ENCODE peak calls at places on chromosomes 11 and 22, in ten cellular contexts. One of them, this sample, is unnamed. For H3K9me3, the result is how much of the 10 kb centered on the place peaks cover.

GRCh38 chr11:83124631-83125424 is 32.1 kb upstream of the PCF11 start:
- DNase-seq in tibial artery: no peak
- DNase-seq in naive thymus-derived CD4-positive, alpha-beta T cell: no peak
- DNase-seq in hepatocyte: no peak
- DNase-seq in heart right ventricle: no peak
- DNase-seq in right cardiac atrium: no peak
- DNase-seq in fibroblast of lung: no peak
- DNase-seq in transverse colon: no peak
- DNase-seq in stomach: no peak
- DNase-seq in cardiac muscle cell: no peak
- DNase-seq in this sample: no peak

GRCh38 chr11:57903441-57904123 is 120.1 kb upstream of the OR9Q1 start:
- DNase-seq in right cardiac atrium: no peak
- DNase-seq in tibial artery: no peak
- DNase-seq in cardiac muscle cell: no peak
- DNase-seq in heart right ventricle: peak
- DNase-seq in transverse colon: peak
- DNase-seq in naive thymus-derived CD4-positive, alpha-beta T cell: no peak
- DNase-seq in fibroblast of lung: peak
- DNase-seq in hepatocyte: peak
- DNase-seq in stomach: peak
- DNase-seq in this sample: no peak

GRCh38 chr11:71370895-71371673 is 77.1 kb downstream of the DHCR7 start:
- DNase-seq in cardiac muscle cell: no peak
- DNase-seq in naive thymus-derived CD4-positive, alpha-beta T cell: no peak
- DNase-seq in right cardiac atrium: no peak
- DNase-seq in transverse colon: no peak
- DNase-seq in fibroblast of lung: no peak
- DNase-seq in heart right ventricle: no peak
- DNase-seq in stomach: no peak
- DNase-seq in tibial artery: no peak
- DNase-seq in hepatocyte: no peak
- DNase-seq in this sample: no peak

GRCh38 chr22:29156507-29156906 is 49.2 kb upstream of the EMID1 start:
- DNase-seq in heart right ventricle: no peak
- DNase-seq in fibroblast of lung: no peak
- DNase-seq in tibial artery: no peak
- DNase-seq in hepatocyte: peak
- DNase-seq in transverse colon: no peak
- DNase-seq in naive thymus-derived CD4-positive, alpha-beta T cell: no peak
- DNase-seq in cardiac muscle cell: peak
- DNase-seq in stomach: no peak
- DNase-seq in right cardiac atrium: no peak
- DNase-seq in this sample: no peak

GRCh38 chr11:64239662-64240466 is 1.0 kb upstream of the FKBP2 start:
- DNase-seq in fibroblast of lung: no peak
- DNase-seq in naive thymus-derived CD4-positive, alpha-beta T cell: no peak
- DNase-seq in transverse colon: no peak
- DNase-seq in cardiac muscle cell: no peak
- DNase-seq in right cardiac atrium: no peak
- DNase-seq in hepatocyte: no peak
- DNase-seq in tibial artery: no peak
- DNase-seq in stomach: no peak
- DNase-seq in heart right ventricle: no peak
- DNase-seq in this sample: no peak

GRCh38 chr11:8059571-8060011 is 21.4 kb upstream of the TUB start:
- DNase-seq in hepatocyte: no peak
- DNase-seq in right cardiac atrium: no peak
- DNase-seq in heart right ventricle: no peak
- DNase-seq in stomach: peak
- DNase-seq in transverse colon: no peak
- DNase-seq in fibroblast of lung: no peak
- DNase-seq in tibial artery: peak
- DNase-seq in naive thymus-derived CD4-positive, alpha-beta T cell: no peak
- DNase-seq in cardiac muscle cell: no peak
- DNase-seq in this sample: no peak

GRCh38 chr11:114059278-114059983 is at the start of gene ZBTB16:
- DNase-seq in transverse colon: peak
- DNase-seq in heart right ventricle: peak
- DNase-seq in fibroblast of lung: no peak
- DNase-seq in right cardiac atrium: peak
- DNase-seq in cardiac muscle cell: peak
- DNase-seq in hepatocyte: peak
- DNase-seq in stomach: peak
- DNase-seq in tibial artery: peak
- DNase-seq in naive thymus-derived CD4-positive, alpha-beta T cell: peak
- DNase-seq in this sample: no peak

GRCh38 chr11:64675417-64676252 is 47.4 kb downstream of the NRXN2 start:
- DNase-seq in cardiac muscle cell: peak
- DNase-seq in transverse colon: no peak
- DNase-seq in stomach: no peak
- DNase-seq in right cardiac atrium: peak
- DNase-seq in fibroblast of lung: peak
- DNase-seq in heart right ventricle: peak
- DNase-seq in tibial artery: peak
- DNase-seq in hepatocyte: peak
- DNase-seq in naive thymus-derived CD4-positive, alpha-beta T cell: no peak
- DNase-seq in this sample: no peak

GRCh38 chr22:18991828-18992442 is 55.8 kb upstream of the PRODH start:
- DNase-seq in transverse colon: no peak
- DNase-seq in right cardiac atrium: no peak
- DNase-seq in cardiac muscle cell: no peak
- DNase-seq in heart right ventricle: no peak
- DNase-seq in tibial artery: no peak
- DNase-seq in hepatocyte: no peak
- DNase-seq in fibroblast of lung: no peak
- DNase-seq in stomach: no peak
- DNase-seq in naive thymus-derived CD4-positive, alpha-beta T cell: no peak
- DNase-seq in this sample: no peak

GRCh38 chr11:67429722-67430121 is 1.4 kb downstream of the RPS6KB2 start:
- DNase-seq in transverse colon: no peak
- DNase-seq in fibroblast of lung: no peak
- DNase-seq in heart right ventricle: no peak
- DNase-seq in hepatocyte: no peak
- DNase-seq in right cardiac atrium: no peak
- DNase-seq in naive thymus-derived CD4-positive, alpha-beta T cell: no peak
- DNase-seq in cardiac muscle cell: no peak
- DNase-seq in tibial artery: no peak
- DNase-seq in stomach: no peak
- DNase-seq in this sample: no peak
- H3K4me3 ChIP-seq in transverse colon: no peak
- H3K4me3 ChIP-seq in fibroblast of lung: no peak
- H3K4me3 ChIP-seq in heart right ventricle: no peak
- H3K4me3 ChIP-seq in hepatocyte: no peak
- H3K4me3 ChIP-seq in right cardiac atrium: no peak
- H3K4me3 ChIP-seq in naive thymus-derived CD4-positive, alpha-beta T cell: no peak
- H3K4me3 ChIP-seq in cardiac muscle cell: no peak
- H3K4me3 ChIP-seq in tibial artery: peak
- H3K4me3 ChIP-seq in stomach: no peak
- H3K4me3 ChIP-seq in this sample: peak

DNA sequence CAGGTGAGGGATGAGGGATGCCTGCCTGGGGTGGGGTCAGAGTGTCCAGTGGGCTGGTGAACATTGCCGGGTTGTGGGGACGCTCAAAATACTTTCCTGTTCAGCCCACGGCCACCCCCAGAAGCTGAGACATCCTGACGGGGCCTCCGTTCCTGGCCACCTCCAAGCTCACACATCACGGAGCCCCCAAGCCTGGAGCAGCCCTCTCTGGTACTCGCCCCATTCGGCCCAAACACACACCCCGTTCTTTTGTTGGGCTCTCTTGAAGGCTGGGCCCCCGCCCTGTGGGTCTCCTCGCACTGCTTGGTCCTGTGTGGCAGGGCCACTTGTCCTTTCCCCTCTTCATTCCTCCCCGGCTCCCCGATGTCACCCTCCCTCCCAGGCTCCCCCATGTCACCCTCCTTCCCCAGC is 442.6 kb downstream of the TBC1D22A start:
- DNase-seq in cardiac muscle cell: no peak
- DNase-seq in right cardiac atrium: no peak
- DNase-seq in stomach: peak
- DNase-seq in hepatocyte: peak
- DNase-seq in tibial artery: no peak
- DNase-seq in fibroblast of lung: no peak
- DNase-seq in transverse colon: no peak
- DNase-seq in naive thymus-derived CD4-positive, alpha-beta T cell: no peak
- DNase-seq in heart right ventricle: no peak
- DNase-seq in this sample: no peak
- H3K9me3 ChIP-seq in cardiac muscle cell: under half
- H3K9me3 ChIP-seq in right cardiac atrium: under half
- H3K9me3 ChIP-seq in stomach: under half
- H3K9me3 ChIP-seq in hepatocyte: under half
- H3K9me3 ChIP-seq in tibial artery: under half
- H3K9me3 ChIP-seq in fibroblast of lung: under half
- H3K9me3 ChIP-seq in transverse colon: under half
- H3K9me3 ChIP-seq in naive thymus-derived CD4-positive, alpha-beta T cell: under half
- H3K9me3 ChIP-seq in heart right ventricle: under half
- H3K9me3 ChIP-seq in this sample: under half

GRCh38 chr11:62067741-62068140 is 56.1 kb upstream of the INCENP start:
- DNase-seq in tibial artery: no peak
- DNase-seq in transverse colon: no peak
- DNase-seq in cardiac muscle cell: no peak
- DNase-seq in hepatocyte: no peak
- DNase-seq in right cardiac atrium: no peak
- DNase-seq in naive thymus-derived CD4-positive, alpha-beta T cell: no peak
- DNase-seq in stomach: no peak
- DNase-seq in heart right ventricle: no peak
- DNase-seq in fibroblast of lung: no peak
- DNase-seq in this sample: no peak

GRCh38 chr11:62061356-62062222 is 62.2 kb upstream of the INCENP start:
- DNase-seq in right cardiac atrium: no peak
- DNase-seq in transverse colon: no peak
- DNase-seq in fibroblast of lung: no peak
- DNase-seq in heart right ventricle: no peak
- DNase-seq in hepatocyte: peak
- DNase-seq in tibial artery: no peak
- DNase-seq in naive thymus-derived CD4-positive, alpha-beta T cell: no peak
- DNase-seq in cardiac muscle cell: no peak
- DNase-seq in stomach: no peak
- DNase-seq in this sample: no peak

GRCh38 chr11:62057069-62057468 is 66.7 kb upstream of the INCENP start:
- DNase-seq in right cardiac atrium: no peak
- DNase-seq in naive thymus-derived CD4-positive, alpha-beta T cell: no peak
- DNase-seq in heart right ventricle: no peak
- DNase-seq in stomach: no peak
- DNase-seq in fibroblast of lung: no peak
- DNase-seq in cardiac muscle cell: no peak
- DNase-seq in tibial artery: no peak
- DNase-seq in transverse colon: no peak
- DNase-seq in hepatocyte: no peak
- DNase-seq in this sample: no peak

GRCh38 chr11:62064221-62064620 is 59.6 kb upstream of the INCENP start:
- DNase-seq in fibroblast of lung: no peak
- DNase-seq in tibial artery: no peak
- DNase-seq in naive thymus-derived CD4-positive, alpha-beta T cell: no peak
- DNase-seq in transverse colon: no peak
- DNase-seq in right cardiac atrium: no peak
- DNase-seq in hepatocyte: no peak
- DNase-seq in heart right ventricle: no peak
- DNase-seq in cardiac muscle cell: no peak
- DNase-seq in stomach: no peak
- DNase-seq in this sample: no peak

DNA sequence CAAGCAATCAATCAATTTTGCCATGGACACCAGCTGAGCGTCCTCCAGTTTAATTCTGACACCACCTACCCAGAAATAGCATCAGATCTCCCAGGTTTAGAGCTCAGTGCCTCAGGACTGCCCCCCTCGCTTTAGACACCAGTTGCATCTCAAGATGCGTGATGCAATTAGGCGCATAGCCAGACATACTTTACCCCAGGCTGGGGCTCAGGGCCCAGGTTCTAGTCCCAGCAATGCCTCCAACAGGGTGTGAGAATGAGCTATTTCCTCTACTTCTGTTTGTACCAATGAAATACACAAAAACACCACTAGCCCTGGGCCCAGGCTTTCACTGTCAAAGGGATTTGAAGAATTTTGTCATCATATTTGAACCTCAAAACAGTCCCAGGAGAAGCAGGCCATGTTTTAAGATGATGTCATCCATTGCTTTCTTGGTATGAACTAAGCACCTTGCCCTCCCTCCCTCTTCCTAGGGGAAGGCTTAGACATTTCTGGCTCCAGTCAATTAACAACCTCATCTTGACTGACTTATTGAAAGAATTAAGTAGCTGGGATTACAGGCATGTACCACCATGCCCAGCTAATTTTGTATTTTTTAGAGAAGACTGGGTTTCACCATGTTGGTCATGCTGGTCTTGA is 61.5 kb upstream of the INCENP start:
- DNase-seq in right cardiac atrium: peak
- DNase-seq in transverse colon: no peak
- DNase-seq in stomach: no peak
- DNase-seq in naive thymus-derived CD4-positive, alpha-beta T cell: no peak
- DNase-seq in cardiac muscle cell: no peak
- DNase-seq in heart right ventricle: no peak
- DNase-seq in fibroblast of lung: no peak
- DNase-seq in tibial artery: no peak
- DNase-seq in hepatocyte: no peak
- DNase-seq in this sample: no peak
- H3K27ac ChIP-seq in right cardiac atrium: no peak
- H3K27ac ChIP-seq in transverse colon: no peak
- H3K27ac ChIP-seq in stomach: no peak
- H3K27ac ChIP-seq in naive thymus-derived CD4-positive, alpha-beta T cell: no peak
- H3K27ac ChIP-seq in cardiac muscle cell: no peak
- H3K27ac ChIP-seq in heart right ventricle: no peak
- H3K27ac ChIP-seq in fibroblast of lung: no peak
- H3K27ac ChIP-seq in tibial artery: no peak
- H3K27ac ChIP-seq in hepatocyte: no peak
- H3K27ac ChIP-seq in this sample: no peak

GRCh38 chr11:30546334-30546733 is 39.8 kb downstream of the MPPED2 start:
- DNase-seq in tibial artery: no peak
- DNase-seq in fibroblast of lung: no peak
- DNase-seq in naive thymus-derived CD4-positive, alpha-beta T cell: no peak
- DNase-seq in right cardiac atrium: no peak
- DNase-seq in stomach: no peak
- DNase-seq in transverse colon: no peak
- DNase-seq in heart right ventricle: no peak
- DNase-seq in cardiac muscle cell: no peak
- DNase-seq in hepatocyte: no peak
- DNase-seq in this sample: no peak
- H3K4me3 ChIP-seq in tibial artery: no peak
- H3K4me3 ChIP-seq in fibroblast of lung: no peak
- H3K4me3 ChIP-seq in naive thymus-derived CD4-positive, alpha-beta T cell: no peak
- H3K4me3 ChIP-seq in right cardiac atrium: no peak
- H3K4me3 ChIP-seq in stomach: no peak
- H3K4me3 ChIP-seq in transverse colon: no peak
- H3K4me3 ChIP-seq in heart right ventricle: no peak
- H3K4me3 ChIP-seq in cardiac muscle cell: no peak
- H3K4me3 ChIP-seq in hepatocyte: no peak
- H3K4me3 ChIP-seq in this sample: no peak

DNA sequence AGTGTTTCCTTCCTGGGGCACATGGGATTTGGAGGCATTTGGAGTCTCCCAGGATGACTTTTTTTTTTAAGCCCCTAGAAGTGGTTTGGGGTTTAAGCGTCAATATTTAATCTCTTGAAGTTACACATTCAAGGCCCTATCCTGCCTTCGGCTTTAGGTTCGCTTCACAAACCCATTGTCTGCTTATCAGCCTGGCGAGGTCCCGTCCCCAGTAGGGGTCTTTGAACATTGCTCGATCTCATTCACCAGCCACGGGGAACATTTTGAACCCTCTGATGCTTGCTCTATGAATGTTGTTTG is 75.9 kb downstream of the KCNQ1 start:
- DNase-seq in naive thymus-derived CD4-positive, alpha-beta T cell: no peak
- DNase-seq in stomach: peak
- DNase-seq in tibial artery: no peak
- DNase-seq in heart right ventricle: no peak
- DNase-seq in right cardiac atrium: no peak
- DNase-seq in hepatocyte: no peak
- DNase-seq in fibroblast of lung: no peak
- DNase-seq in transverse colon: no peak
- DNase-seq in cardiac muscle cell: no peak
- DNase-seq in this sample: no peak
- H3K9me3 ChIP-seq in naive thymus-derived CD4-positive, alpha-beta T cell: under half
- H3K9me3 ChIP-seq in stomach: under half
- H3K9me3 ChIP-seq in tibial artery: under half
- H3K9me3 ChIP-seq in heart right ventricle: under half
- H3K9me3 ChIP-seq in right cardiac atrium: under half
- H3K9me3 ChIP-seq in hepatocyte: under half
- H3K9me3 ChIP-seq in fibroblast of lung: under half
- H3K9me3 ChIP-seq in transverse colon: under half
- H3K9me3 ChIP-seq in cardiac muscle cell: under half
- H3K9me3 ChIP-seq in this sample: under half

This sample was measured in AG04450.